ENCODE peak calls at places on chromosomes 13 and 19, in six cellular contexts. S is spleen, I is cardiac muscle cell, H is neuronal stem cell, O is neural progenitor cell, F is H1. V is an unnamed sample. For H3K4me1, the result is how much of the 10 kb centered on the place peaks cover.

GRCh38 chr13:29396446-29396845 is 199.0 kb downstream of the SLC7A1 start:
- DNase-seq in F (no peak), I (no peak), O (no peak), S (no peak), H (no peak), V (no peak)

GRCh38 chr19:57615346-57615745 is 1.3 kb downstream of the ZNF134 start:
- DNase-seq in S (no peak), F (no peak), O (no peak), H (no peak), I (no peak), V (no peak)

GRCh38 chr19:48443731-48444128 is 2.1 kb upstream of the GRWD1 start:
- DNase-seq in I (no peak), S (peak), O (no peak), H (no peak), F (no peak), V (no peak)

GRCh38 chr19:35459414-35460082 is 11.5 kb downstream of the FFAR2 start:
- DNase-seq in S (peak), I (peak), H (no peak), F (no peak), O (no peak), V (no peak)

GRCh38 chr13:47680752-47681151 is 320.3 kb downstream of the SUCLA2 start:
- DNase-seq in F (no peak), I (peak), H (no peak), O (no peak), S (no peak), V (no peak)

GRCh38 chr19:49436381-49437017 is 4.8 kb downstream of the SLC17A7 start:
- DNase-seq in H (no peak), I (no peak), S (no peak), O (peak), F (peak), V (no peak)

GRCh38 chr19:3963458-3964255 is 7.2 kb downstream of the DAPK3 start:
- DNase-seq in F (no peak), S (no peak), O (peak), H (no peak), I (no peak), V (no peak)

GRCh38 chr19:45791744-45792481 is 732 bp downstream of the DMWD start:
- DNase-seq in H (no peak), I (no peak), F (no peak), O (no peak), S (no peak), V (no peak)

GRCh38 chr19:38209671-38210457 is 14.2 kb downstream of the DPF1 start:
- DNase-seq in F (no peak), O (peak), H (peak), I (peak), S (no peak), V (peak)

GRCh38 chr13:20285530-20285929 is 53.4 kb upstream of the GJB6 start:
- DNase-seq in I (no peak), F (no peak), H (no peak), S (no peak), O (no peak), V (no peak)

GRCh38 chr13:48403151-48403631 is 9.7 kb downstream of the LPAR6 start:
- DNase-seq in O (no peak), I (peak), H (no peak), S (no peak), F (no peak), V (peak)

GRCh38 chr19:29215322-29215845 is 2.4 kb upstream of the UQCRFS1 start:
- DNase-seq in H (no peak), O (no peak), I (no peak), S (no peak), F (no peak), V (no peak)

GRCh38 chr19:7083076-7083956 is 13.8 kb downstream of the ZNF557 start:
- DNase-seq in H (no peak), F (no peak), S (no peak), I (peak), O (no peak), V (no peak)

GRCh38 chr13:59442461-59442860 is 721.3 kb downstream of the DIAPH3 start:
- DNase-seq in O (no peak), H (no peak), I (no peak), S (no peak), F (no peak), V (no peak)

GRCh38 chr13:45055902-45056648 is 64.2 kb upstream of the GTF2F2 start:
- DNase-seq in I (peak), H (no peak), S (no peak), F (no peak), O (peak), V (no peak)

GRCh38 chr19:39400997-39401548 is 5.6 kb upstream of the ZFP36 start:
- DNase-seq in S (no peak), F (no peak), O (no peak), H (no peak), I (no peak), V (no peak)

GRCh38 chr13:88806438-88806837 is 1135.3 kb downstream of the SLITRK5 start:
- DNase-seq in F (no peak), O (no peak), I (no peak), S (no peak), H (no peak), V (no peak)

GRCh38 chr19:44951179-44952159 is 3.7 kb upstream of the CLPTM1 start:
- DNase-seq in H (peak), I (peak), S (no peak), F (no peak), O (peak), V (peak)

GRCh38 chr13:40946485-40946884 is 72.6 kb downstream of the ELF1 start:
- DNase-seq in O (no peak), H (no peak), S (no peak), F (no peak), I (no peak), V (peak)

GRCh38 chr19:57642396-57643046 is 9.6 kb downstream of the ZNF211 start:
- DNase-seq in O (no peak), S (no peak), H (no peak), I (no peak), F (no peak), V (no peak)

GRCh38 chr13:44171151-44171550 is 202.5 kb upstream of the SERP2 start:
- DNase-seq in F (no peak), S (no peak), I (no peak), O (no peak), H (no peak), V (no peak)

GRCh38 chr13:40190656-40191100 is 475.8 kb downstream of the FOXO1 start:
- DNase-seq in H (peak), O (peak), F (no peak), I (peak), S (peak), V (peak)

GRCh38 chr13:91249370-91249769 is 98.1 kb upstream of the MIR17HG start:
- DNase-seq in H (no peak), O (no peak), F (no peak), I (no peak), S (no peak), V (peak)

GRCh38 chr19:16370671-16371391 is 46.2 kb downstream of the KLF2 start:
- DNase-seq in H (no peak), S (peak), F (no peak), O (no peak), I (no peak), V (no peak)

GRCh38 chr19:56245062-56245740 is 27.3 kb upstream of the EDDM13 start:
- DNase-seq in O (no peak), I (no peak), F (no peak), S (no peak), H (no peak), V (no peak)

GRCh38 chr19:1568320-1569019 is at the start of gene MEX3D:
- DNase-seq in H (peak), S (peak), I (peak), F (no peak), O (peak), V (peak)

GRCh38 chr13:79724348-79725103 is 243.6 kb downstream of the NDFIP2 start:
- DNase-seq in I (no peak), H (no peak), F (no peak), S (no peak), O (no peak), V (peak)

GRCh38 chr13:43669101-43669500 is 117.7 kb downstream of the ENOX1 start:
- DNase-seq in H (no peak), S (no peak), I (no peak), F (no peak), O (peak), V (no peak)

GRCh38 chr13:24605923-24606372 is 74.3 kb upstream of the ATP12A start:
- DNase-seq in S (no peak), I (peak), H (no peak), F (no peak), O (peak), V (no peak)

GRCh38 chr19:23415561-23416191 is 20.4 kb upstream of the ZNF91 start:
- DNase-seq in O (peak), H (peak), I (peak), F (peak), S (no peak), V (peak)

GRCh38 chr13:74555291-74556001 is 421.2 kb upstream of the KLF12 start:
- DNase-seq in I (no peak), S (no peak), O (no peak), F (no peak), H (no peak), V (no peak)

GRCh38 chr13:110617326-110618072 is 2.2 kb downstream of the NAXD start:
- DNase-seq in S (no peak), O (no peak), F (no peak), H (no peak), I (peak), V (peak)

DNA sequence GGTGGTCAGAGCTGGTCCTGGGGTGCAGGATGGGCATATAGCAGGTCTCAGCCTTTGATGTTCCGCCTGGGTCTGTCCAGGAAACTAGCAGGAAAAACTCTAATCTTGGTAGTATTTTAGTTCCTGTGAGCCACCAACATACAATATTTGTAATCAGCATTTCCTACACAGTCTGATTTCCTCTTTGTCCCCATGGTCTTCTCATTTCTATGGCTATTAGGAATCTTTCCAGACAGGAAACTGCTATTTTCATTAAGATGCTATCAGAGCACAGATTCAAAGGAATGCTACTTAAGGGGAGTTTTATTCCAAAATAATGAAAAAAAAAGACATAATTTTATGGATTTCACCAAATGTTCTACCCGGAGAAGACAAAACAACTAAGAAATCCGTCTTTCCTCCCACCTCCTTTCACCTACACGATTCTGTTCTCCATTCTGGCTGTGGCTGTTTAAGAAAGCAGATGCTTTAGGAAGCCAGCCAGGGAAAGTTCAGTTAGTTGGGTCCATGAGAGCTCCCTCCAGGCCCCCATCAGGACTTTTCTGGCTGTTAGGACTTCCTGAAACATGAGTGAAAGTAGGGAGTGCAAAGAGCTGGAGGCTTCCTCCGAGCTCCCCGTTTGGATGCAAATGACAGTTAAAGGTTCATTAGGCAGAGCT is 36.4 kb downstream of the SHISA2 start:
- DNase-seq in F (no peak), O (no peak), I (no peak), H (no peak), S (no peak), V (no peak)
- H3K4me1 ChIP-seq in F (under half), O (under half), I (under half), H (under half), S (under half), V (under half)

GRCh38 chr13:34156841-34157365 is 339.0 kb downstream of the RFC3 start:
- DNase-seq in H (no peak), I (peak), F (peak), O (no peak), S (peak), V (peak)
- H3K27ac ChIP-seq in H (no peak), I (no peak), F (no peak), O (no peak), S (no peak), V (no peak)

GRCh38 chr19:5624154-5624663 is 1.3 kb downstream of the SAFB start:
- DNase-seq in I (peak), O (peak), F (no peak), H (no peak), S (peak), V (peak)
- H3K4me1 ChIP-seq in I (under half), O (under half), F (under half), H (under half), S (half or more), V (under half)

GRCh38 chr19:12907166-12907565 is 11.9 kb downstream of the SYCE2 start:
- DNase-seq in H (no peak), I (no peak), F (no peak), S (no peak), O (no peak), V (no peak)

GRCh38 chr19:12913871-12914690 is 5.0 kb downstream of the SYCE2 start:
- DNase-seq in I (peak), S (peak), H (no peak), F (no peak), O (peak), V (peak)

GRCh38 chr19:12918253-12918652 is 840 bp downstream of the SYCE2 start:
- DNase-seq in O (no peak), F (no peak), H (no peak), I (no peak), S (no peak), V (no peak)

GRCh38 chr19:12913011-12913561 is 6.0 kb downstream of the SYCE2 start:
- DNase-seq in I (peak), F (no peak), S (no peak), O (peak), H (no peak), V (peak)
- H3K27ac ChIP-seq in I (no peak), F (peak), S (peak), O (peak), H (peak), V (peak)

GRCh38 chr19:8396185-8396562 is 6.0 kb downstream of the RAB11B start:
- DNase-seq in F (no peak), O (no peak), H (no peak), I (no peak), S (no peak), V (no peak)

GRCh38 chr19:8393871-8394250 is 3.7 kb downstream of the RAB11B start:
- DNase-seq in H (no peak), S (no peak), O (no peak), I (no peak), F (no peak), V (no peak)

GRCh38 chr19:8397291-8397690 is 7.1 kb downstream of the RAB11B start:
- DNase-seq in H (no peak), O (no peak), F (no peak), I (no peak), S (no peak), V (no peak)

GRCh38 chr19:8396563-8397203 is 6.5 kb downstream of the RAB11B start:
- DNase-seq in I (peak), H (no peak), F (no peak), S (peak), O (peak), V (peak)

DNA sequence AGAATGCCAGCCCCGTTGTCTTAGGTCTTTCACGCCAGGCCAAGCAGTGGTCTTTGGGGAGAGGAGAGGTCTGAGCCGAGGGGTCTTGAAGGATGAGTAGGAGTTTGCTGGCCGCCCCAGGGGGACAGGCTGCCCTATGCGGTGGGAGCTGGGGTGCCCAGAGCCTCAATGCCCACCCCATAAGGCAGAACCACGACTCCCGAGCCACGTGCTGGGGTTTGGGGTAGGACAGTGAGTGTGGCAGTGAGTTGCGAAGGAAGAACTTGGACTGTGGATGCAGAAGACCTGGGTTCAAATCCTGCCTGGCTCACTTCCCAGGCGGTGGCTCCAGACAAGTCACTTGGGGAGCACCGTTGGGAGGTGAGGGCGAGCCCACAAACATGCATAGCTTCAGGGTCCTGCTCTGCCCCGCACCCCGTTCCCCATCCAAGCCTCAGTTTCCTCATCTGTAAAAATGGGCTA is 5.5 kb downstream of the RAB11B start:
- DNase-seq in S (no peak), H (no peak), I (no peak), F (no peak), O (no peak), V (no peak)
- H3K4me1 ChIP-seq in S (half or more), H (under half), I (under half), F (under half), O (under half), V (under half)

GRCh38 chr13:96690998-96691397 is 303.3 kb downstream of the OXGR1 start:
- DNase-seq in I (no peak), F (no peak), O (no peak), H (no peak), S (no peak), V (no peak)
- H3K27ac ChIP-seq in I (no peak), F (no peak), O (no peak), H (no peak), S (no peak), V (no peak)

GRCh38 chr19:19599190-19599535 is 19.3 kb downstream of the PBX4 start:
- DNase-seq in S (no peak), I (no peak), O (no peak), F (no peak), H (no peak), V (no peak)
- H3K4me1 ChIP-seq in S (under half), I (under half), O (under half), F (under half), H (under half), V (under half)

DNA sequence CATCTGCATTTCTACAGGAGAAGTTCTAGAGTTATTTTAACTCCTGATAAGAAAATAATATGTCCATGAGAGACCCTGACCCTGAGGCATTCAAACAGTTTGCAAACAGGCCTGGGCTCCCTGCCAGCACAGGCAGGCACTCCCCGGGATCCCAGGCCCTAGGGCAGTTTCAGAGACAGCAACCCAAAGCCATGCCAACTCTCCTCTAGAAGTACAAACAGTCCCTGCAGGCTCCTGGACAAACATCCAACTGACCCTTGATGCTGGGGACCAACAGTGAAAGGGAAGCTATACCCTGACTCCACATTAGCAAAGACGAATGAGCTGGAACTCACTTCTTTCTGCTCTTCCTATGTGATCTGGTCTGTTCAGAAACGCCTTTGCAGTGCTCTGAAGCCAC is 44.8 kb downstream of the CCDC70 start:
- DNase-seq in F (no peak), H (no peak), O (no peak), S (no peak), I (no peak), V (no peak)
- H3K27ac ChIP-seq in F (no peak), H (no peak), O (no peak), S (no peak), I (no peak), V (no peak)

DNA sequence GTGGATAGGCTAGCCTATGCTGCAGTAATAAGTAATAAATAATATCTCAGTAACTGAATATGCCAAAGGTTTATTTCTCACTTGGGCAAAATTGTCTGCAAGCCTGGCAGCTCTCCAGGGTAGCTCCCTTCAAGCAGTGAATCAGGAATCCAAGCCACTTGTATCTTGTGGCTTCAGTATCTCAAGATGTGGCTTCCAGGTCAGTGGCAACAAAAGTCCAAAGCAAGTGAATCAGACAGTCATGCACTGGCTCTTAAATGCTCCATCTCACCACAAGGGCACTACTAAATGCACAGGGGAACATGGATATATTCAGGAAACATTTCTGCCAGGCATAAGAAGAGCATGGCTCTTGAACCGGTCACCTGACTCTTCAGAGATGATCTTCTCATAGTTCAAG is 126.3 kb downstream of the KCTD12 start:
- DNase-seq in S (no peak), F (no peak), I (peak), H (no peak), O (no peak), V (no peak)
- H3K4me1 ChIP-seq in S (under half), F (under half), I (under half), H (under half), O (under half), V (under half)

GRCh38 chr13:50123002-50123401 is 107.8 kb downstream of the KCNRG start:
- DNase-seq in I (no peak), S (no peak), F (no peak), O (no peak), H (no peak), V (no peak)
- H3K27ac ChIP-seq in I (no peak), S (peak), F (no peak), O (no peak), H (no peak), V (no peak)